ENCODE peak calls at places on chromosomes 1 and 21, in six cellular contexts. One of them, this sample, is unnamed.

GRCh38 chr1:118984990-118985608 is 3.0 kb downstream of the TBX15 start:
- DNase-seq in cardiac muscle cell: no peak
- DNase-seq in lower leg skin: no peak
- DNase-seq in IMR-90: no peak
- DNase-seq in pancreas: no peak
- DNase-seq in HFF-Myc: no peak
- DNase-seq in this sample: no peak

GRCh38 chr1:225909477-225909876 is 14.6 kb downstream of the PYCR2 start:
- DNase-seq in cardiac muscle cell: no peak
- DNase-seq in lower leg skin: no peak
- DNase-seq in IMR-90: no peak
- DNase-seq in pancreas: no peak
- DNase-seq in HFF-Myc: no peak
- DNase-seq in this sample: no peak

GRCh38 chr1:87841332-87841731 is 512.7 kb downstream of the LMO4 start:
- DNase-seq in cardiac muscle cell: no peak
- DNase-seq in lower leg skin: no peak
- DNase-seq in IMR-90: no peak
- DNase-seq in pancreas: no peak
- DNase-seq in HFF-Myc: no peak
- DNase-seq in this sample: no peak

GRCh38 chr1:75707191-75707590 is 17.3 kb upstream of the ACADM start:
- DNase-seq in cardiac muscle cell: no peak
- DNase-seq in lower leg skin: no peak
- DNase-seq in IMR-90: no peak
- DNase-seq in pancreas: no peak
- DNase-seq in HFF-Myc: no peak
- DNase-seq in this sample: no peak

GRCh38 chr1:175297291-175297690 is 104.7 kb upstream of the KIAA0040 start:
- DNase-seq in cardiac muscle cell: no peak
- DNase-seq in lower leg skin: no peak
- DNase-seq in IMR-90: no peak
- DNase-seq in pancreas: no peak
- DNase-seq in HFF-Myc: no peak
- DNase-seq in this sample: no peak

GRCh38 chr1:7591565-7591964 is 179.5 kb upstream of the VAMP3 start:
- DNase-seq in cardiac muscle cell: no peak
- DNase-seq in lower leg skin: no peak
- DNase-seq in IMR-90: no peak
- DNase-seq in pancreas: no peak
- DNase-seq in HFF-Myc: no peak
- DNase-seq in this sample: no peak

GRCh38 chr1:46399307-46399706 is 5.2 kb downstream of the FAAH start:
- DNase-seq in cardiac muscle cell: no peak
- DNase-seq in lower leg skin: no peak
- DNase-seq in IMR-90: no peak
- DNase-seq in pancreas: no peak
- DNase-seq in HFF-Myc: no peak
- DNase-seq in this sample: no peak

GRCh38 chr1:109827466-109827865 is 63.7 kb upstream of the EPS8L3 start:
- DNase-seq in cardiac muscle cell: no peak
- DNase-seq in lower leg skin: no peak
- DNase-seq in IMR-90: no peak
- DNase-seq in pancreas: no peak
- DNase-seq in HFF-Myc: no peak
- DNase-seq in this sample: no peak

GRCh38 chr1:94579876-94580294 is 38.3 kb upstream of the F3 start:
- DNase-seq in cardiac muscle cell: peak
- DNase-seq in lower leg skin: no peak
- DNase-seq in IMR-90: peak
- DNase-seq in pancreas: no peak
- DNase-seq in HFF-Myc: peak
- DNase-seq in this sample: no peak

GRCh38 chr1:156115514-156116374 is 1.2 kb downstream of the LMNA start:
- DNase-seq in cardiac muscle cell: peak
- DNase-seq in lower leg skin: no peak
- DNase-seq in IMR-90: peak
- DNase-seq in pancreas: peak
- DNase-seq in HFF-Myc: no peak
- DNase-seq in this sample: peak

GRCh38 chr1:15911141-15911540 is 63.6 kb downstream of the SPEN start:
- DNase-seq in cardiac muscle cell: no peak
- DNase-seq in lower leg skin: no peak
- DNase-seq in IMR-90: no peak
- DNase-seq in pancreas: no peak
- DNase-seq in HFF-Myc: no peak
- DNase-seq in this sample: no peak

GRCh38 chr1:183915634-183916510 is 111.0 kb downstream of the RGL1 start:
- DNase-seq in cardiac muscle cell: peak
- DNase-seq in lower leg skin: peak
- DNase-seq in IMR-90: peak
- DNase-seq in pancreas: peak
- DNase-seq in HFF-Myc: peak
- DNase-seq in this sample: peak
- H3K4me3 ChIP-seq in cardiac muscle cell: no peak
- H3K4me3 ChIP-seq in lower leg skin: no peak
- H3K4me3 ChIP-seq in IMR-90: no peak
- H3K4me3 ChIP-seq in pancreas: no peak
- H3K4me3 ChIP-seq in HFF-Myc: no peak
- H3K4me3 ChIP-seq in this sample: no peak

DNA sequence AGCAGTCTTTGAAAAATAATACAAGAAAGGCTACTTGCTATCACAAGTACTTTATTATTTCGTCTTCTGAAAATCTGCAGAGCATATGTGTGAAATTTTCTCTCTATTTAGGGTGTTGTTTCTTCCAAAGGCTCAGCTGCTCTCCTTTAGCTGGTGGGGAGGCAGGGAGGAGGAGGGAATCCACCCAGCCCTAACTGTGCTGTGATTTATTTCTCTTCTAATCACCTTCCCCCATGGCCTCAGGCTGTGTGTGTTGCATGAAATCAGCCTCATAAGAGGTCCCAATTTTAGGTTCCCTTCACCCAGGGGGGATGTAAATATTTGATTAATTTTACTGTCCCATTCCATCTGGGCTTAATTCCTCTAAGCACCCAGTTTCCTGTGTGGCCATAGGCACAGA is 77.6 kb upstream of the PGBD5 start:
- DNase-seq in cardiac muscle cell: no peak
- DNase-seq in lower leg skin: no peak
- DNase-seq in IMR-90: no peak
- DNase-seq in pancreas: no peak
- DNase-seq in HFF-Myc: no peak
- DNase-seq in this sample: no peak
- H3K4me3 ChIP-seq in cardiac muscle cell: no peak
- H3K4me3 ChIP-seq in lower leg skin: no peak
- H3K4me3 ChIP-seq in IMR-90: no peak
- H3K4me3 ChIP-seq in pancreas: no peak
- H3K4me3 ChIP-seq in HFF-Myc: no peak
- H3K4me3 ChIP-seq in this sample: no peak

DNA sequence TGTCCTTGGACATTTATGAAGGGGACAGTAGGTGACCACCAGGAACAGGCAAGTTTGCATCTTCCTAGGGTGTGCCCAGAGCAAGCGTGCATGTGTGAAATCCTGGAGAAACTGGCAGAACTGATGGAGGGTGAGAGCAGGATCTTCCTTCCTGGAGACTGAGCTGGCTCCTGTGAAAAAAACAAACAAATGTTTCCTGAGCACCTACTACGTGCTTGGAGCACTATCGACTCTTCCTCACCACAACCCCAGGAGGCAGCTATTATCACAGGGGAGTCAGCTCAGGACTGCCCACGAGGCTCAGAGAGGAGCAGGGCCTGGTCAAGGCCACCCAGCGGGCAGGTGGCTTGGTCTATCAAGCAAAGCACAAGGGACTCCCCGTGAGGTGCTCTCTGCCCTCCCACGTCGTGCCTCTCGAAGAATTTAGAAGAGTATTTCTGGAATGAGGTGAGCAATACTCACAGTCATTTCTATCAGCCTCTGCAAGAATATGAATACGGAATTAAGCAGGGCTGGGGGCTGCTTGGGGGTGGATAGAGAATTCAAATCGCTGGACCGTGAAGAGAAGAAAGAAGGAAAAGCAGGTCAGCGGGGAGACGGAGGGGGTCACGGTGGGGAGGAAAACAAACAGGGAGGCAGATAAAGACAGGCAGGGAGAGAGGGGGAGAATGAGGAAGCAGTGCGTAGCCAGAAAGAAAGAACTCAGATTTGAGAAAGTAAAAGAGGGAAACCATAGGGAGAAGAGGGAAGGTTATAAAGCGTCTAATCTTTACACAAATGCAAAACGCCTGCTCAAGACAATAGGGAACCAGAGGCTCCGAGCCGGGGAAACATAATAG is 1.8 kb upstream of the EDN2 start:
- DNase-seq in cardiac muscle cell: peak
- DNase-seq in lower leg skin: no peak
- DNase-seq in IMR-90: peak
- DNase-seq in pancreas: peak
- DNase-seq in HFF-Myc: no peak
- DNase-seq in this sample: no peak
- H3K4me3 ChIP-seq in cardiac muscle cell: no peak
- H3K4me3 ChIP-seq in lower leg skin: no peak
- H3K4me3 ChIP-seq in IMR-90: no peak
- H3K4me3 ChIP-seq in pancreas: peak
- H3K4me3 ChIP-seq in HFF-Myc: no peak
- H3K4me3 ChIP-seq in this sample: no peak

DNA sequence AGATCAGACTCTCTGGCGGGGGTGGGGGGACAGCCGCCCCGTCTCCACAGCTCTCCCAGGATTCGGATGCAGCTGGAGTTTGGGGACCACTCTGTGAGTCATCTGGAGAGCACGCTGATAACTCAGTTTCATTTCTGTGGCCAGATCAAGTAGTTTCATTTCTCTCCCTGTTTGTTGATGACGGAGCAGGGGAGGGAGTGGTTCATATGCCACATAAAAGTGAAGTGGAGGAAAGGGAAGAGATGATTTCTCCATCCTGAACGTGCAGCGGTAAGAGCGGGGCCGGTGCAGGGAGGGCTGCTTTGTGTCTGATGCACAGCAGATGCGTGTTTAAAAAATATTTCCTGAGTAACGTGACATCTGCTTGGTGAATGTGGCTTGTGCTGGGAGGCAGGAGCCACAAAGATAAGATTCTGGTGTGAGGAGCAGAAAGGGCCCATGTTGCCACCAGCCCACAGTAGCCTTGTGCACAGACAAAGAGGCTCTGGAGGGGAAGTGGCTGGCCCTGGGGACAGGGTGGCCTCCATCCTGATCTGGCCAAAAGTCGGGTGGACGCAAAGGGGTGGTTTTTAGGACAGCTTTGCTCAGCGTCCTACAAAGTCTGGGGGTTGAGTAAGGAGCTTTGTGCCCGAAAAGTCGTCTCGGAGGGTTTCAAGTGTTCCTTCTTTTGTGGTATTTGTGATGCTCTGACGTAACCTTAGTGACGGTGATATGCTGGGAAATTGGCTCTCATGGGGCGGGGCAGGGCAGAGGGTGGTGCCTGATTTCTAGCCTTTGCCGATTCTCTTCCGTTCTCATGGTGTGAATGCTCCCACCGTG is at the start of gene MX2:
- DNase-seq in cardiac muscle cell: peak
- DNase-seq in lower leg skin: peak
- DNase-seq in IMR-90: peak
- DNase-seq in pancreas: no peak
- DNase-seq in HFF-Myc: peak
- DNase-seq in this sample: peak
- H3K4me3 ChIP-seq in cardiac muscle cell: no peak
- H3K4me3 ChIP-seq in lower leg skin: no peak
- H3K4me3 ChIP-seq in IMR-90: peak
- H3K4me3 ChIP-seq in pancreas: no peak
- H3K4me3 ChIP-seq in HFF-Myc: peak
- H3K4me3 ChIP-seq in this sample: peak

DNA sequence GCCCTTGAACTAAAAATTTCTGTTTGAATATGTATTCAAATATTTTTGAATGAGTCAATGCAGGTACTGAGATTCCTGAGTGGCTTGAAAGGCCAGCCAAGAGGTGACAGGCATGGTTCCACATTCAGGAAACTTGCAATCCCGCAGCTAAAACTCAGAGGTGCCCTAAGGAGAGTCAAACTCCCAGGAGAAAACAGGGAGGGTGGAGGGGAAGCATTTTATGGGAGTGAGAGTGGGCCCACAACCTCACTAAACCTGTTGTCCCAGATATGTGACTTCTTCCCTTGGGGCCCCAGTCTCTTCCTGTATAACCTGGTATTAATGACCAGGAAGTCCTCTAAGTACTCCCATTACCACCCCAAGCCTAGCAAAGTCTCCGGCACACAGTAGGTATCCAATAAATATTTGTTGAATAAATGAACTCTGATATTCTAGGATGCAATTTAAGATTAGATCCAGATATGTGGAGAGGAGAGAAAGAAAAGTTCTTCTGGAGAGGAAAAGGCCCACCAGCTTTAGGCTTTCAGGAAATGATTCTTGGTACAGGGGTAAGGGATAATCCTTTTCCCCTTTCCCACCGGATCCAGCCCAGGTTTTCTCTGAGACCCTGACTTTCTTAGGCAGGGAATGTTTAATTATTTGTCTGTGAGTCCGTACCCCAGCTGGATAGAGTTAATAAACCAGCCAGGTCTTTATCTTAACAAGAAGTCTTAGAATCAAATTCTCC is 189.4 kb downstream of the PLPP3 start:
- DNase-seq in cardiac muscle cell: peak
- DNase-seq in lower leg skin: no peak
- DNase-seq in IMR-90: peak
- DNase-seq in pancreas: no peak
- DNase-seq in HFF-Myc: peak
- DNase-seq in this sample: no peak
- H3K4me3 ChIP-seq in cardiac muscle cell: no peak
- H3K4me3 ChIP-seq in lower leg skin: no peak
- H3K4me3 ChIP-seq in IMR-90: no peak
- H3K4me3 ChIP-seq in pancreas: no peak
- H3K4me3 ChIP-seq in HFF-Myc: no peak
- H3K4me3 ChIP-seq in this sample: no peak

DNA sequence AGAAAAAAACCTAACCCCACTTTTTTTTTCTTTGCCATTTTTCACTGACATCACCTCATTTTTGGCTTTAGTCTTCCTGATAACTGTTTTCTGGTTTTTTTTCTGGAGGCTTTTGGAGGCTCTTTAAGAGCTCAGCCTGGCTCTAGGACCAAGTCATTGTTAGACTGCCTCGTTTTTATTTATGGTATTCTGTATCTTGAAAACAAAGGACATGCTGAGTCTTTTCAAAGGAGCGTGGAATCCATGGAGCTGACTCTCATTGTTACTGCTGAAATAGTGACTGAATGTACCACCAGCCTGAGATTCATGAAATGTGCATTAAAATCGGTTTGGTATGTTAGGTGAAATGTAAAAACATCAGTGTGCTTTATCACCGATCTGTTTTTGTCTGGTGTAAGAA is 28.0 kb downstream of the RASAL2 start:
- DNase-seq in cardiac muscle cell: no peak
- DNase-seq in lower leg skin: no peak
- DNase-seq in IMR-90: peak
- DNase-seq in pancreas: no peak
- DNase-seq in HFF-Myc: no peak
- DNase-seq in this sample: no peak
- H3K4me3 ChIP-seq in cardiac muscle cell: no peak
- H3K4me3 ChIP-seq in lower leg skin: no peak
- H3K4me3 ChIP-seq in IMR-90: no peak
- H3K4me3 ChIP-seq in pancreas: no peak
- H3K4me3 ChIP-seq in HFF-Myc: no peak
- H3K4me3 ChIP-seq in this sample: no peak

DNA sequence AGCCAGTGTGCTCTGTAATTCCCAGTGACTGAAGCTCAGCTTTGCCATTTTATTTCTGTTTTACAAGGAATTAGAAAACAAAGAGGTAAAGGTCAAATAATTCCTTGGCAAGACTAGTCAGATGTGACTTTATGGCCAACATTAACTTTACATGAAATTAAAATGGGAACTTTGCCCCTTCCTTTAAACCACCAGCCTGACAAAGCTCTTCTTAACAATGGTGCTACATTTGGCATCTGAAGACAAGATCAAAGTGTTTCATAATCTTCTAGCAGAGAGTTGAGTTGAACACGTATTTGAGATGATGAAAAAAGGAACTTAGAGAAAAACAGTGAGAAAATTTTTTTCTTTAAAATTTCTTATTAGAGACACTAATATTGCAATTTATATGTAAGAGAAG is 193.8 kb downstream of the AK5 start:
- DNase-seq in cardiac muscle cell: no peak
- DNase-seq in lower leg skin: no peak
- DNase-seq in IMR-90: no peak
- DNase-seq in pancreas: no peak
- DNase-seq in HFF-Myc: no peak
- DNase-seq in this sample: no peak
- H3K4me3 ChIP-seq in cardiac muscle cell: no peak
- H3K4me3 ChIP-seq in lower leg skin: no peak
- H3K4me3 ChIP-seq in IMR-90: no peak
- H3K4me3 ChIP-seq in pancreas: no peak
- H3K4me3 ChIP-seq in HFF-Myc: no peak
- H3K4me3 ChIP-seq in this sample: no peak

This sample was measured in heart right ventricle.